ENCODE peak calls at places on chromosome 5, in four cellular contexts. E, Q, W and I are unnamed samples.
A peak's percentile ranks its signal among the peaks of the same experiment; 100 is the strongest.

GRCh38 chr5:159897786-159898393 is 18.4 kb upstream of the ADRA1B start:
- DNase-seq in E (no peak), Q (no peak), W (no peak), I (no peak)

GRCh38 chr5:142697356-142697807 is 11.5 kb upstream of the FGF1 start:
- DNase-seq in E (no peak), Q (no peak), W (no peak), I (peak; percentile 21)

GRCh38 chr5:6729400-6730310 is 16.4 kb downstream of the TENT4A start:
- DNase-seq in Q (no peak), W (no peak), E (no peak), I (no peak)

GRCh38 chr5:135208555-135209494 is 174.8 kb upstream of the PITX1 start:
- DNase-seq in W (peak; percentile 60), Q (peak; percentile 68), E (no peak), I (peak; percentile 26)

GRCh38 chr5:120818128-120818527 is 354.0 kb downstream of the PRR16 start:
- DNase-seq in Q (no peak), W (no peak), E (no peak), I (peak; percentile 10)

GRCh38 chr5:175230299-175230698 is 213.7 kb downstream of the DRD1 start:
- DNase-seq in Q (no peak), E (no peak), W (no peak), I (no peak)

GRCh38 chr5:33494476-33494875 is 53.7 kb downstream of the TARS1 start:
- DNase-seq in Q (no peak), E (no peak), W (no peak), I (no peak)

GRCh38 chr5:17127743-17128231 is 89.6 kb upstream of the BASP1 start:
- DNase-seq in E (no peak), W (peak; percentile 82), Q (no peak), I (no peak)

GRCh38 chr5:32419791-32420190 is 24.7 kb downstream of the ZFR start:
- DNase-seq in W (no peak), Q (no peak), E (no peak), I (no peak)

GRCh38 chr5:112735702-112736101 is 2.0 kb upstream of the APC start:
- DNase-seq in W (no peak), Q (no peak), E (no peak), I (no peak)

GRCh38 chr5:65262590-65263189 is 219.0 kb downstream of the ADAMTS6 start:
- DNase-seq in W (no peak), Q (no peak), E (no peak), I (no peak)
- H3K4me3 ChIP-seq in W (no peak overlapping the region), Q (no peak overlapping the region), E (no peak overlapping the region), I (no peak overlapping the region)

GRCh38 chr5:107821288-107821687 is 150.6 kb upstream of the EFNA5 start:
- DNase-seq in Q (no peak), E (no peak), W (no peak), I (no peak)
- TF ChIP-seq CTCF in Q (no peak), E (no peak), W (no peak), I (no peak)

DNA sequence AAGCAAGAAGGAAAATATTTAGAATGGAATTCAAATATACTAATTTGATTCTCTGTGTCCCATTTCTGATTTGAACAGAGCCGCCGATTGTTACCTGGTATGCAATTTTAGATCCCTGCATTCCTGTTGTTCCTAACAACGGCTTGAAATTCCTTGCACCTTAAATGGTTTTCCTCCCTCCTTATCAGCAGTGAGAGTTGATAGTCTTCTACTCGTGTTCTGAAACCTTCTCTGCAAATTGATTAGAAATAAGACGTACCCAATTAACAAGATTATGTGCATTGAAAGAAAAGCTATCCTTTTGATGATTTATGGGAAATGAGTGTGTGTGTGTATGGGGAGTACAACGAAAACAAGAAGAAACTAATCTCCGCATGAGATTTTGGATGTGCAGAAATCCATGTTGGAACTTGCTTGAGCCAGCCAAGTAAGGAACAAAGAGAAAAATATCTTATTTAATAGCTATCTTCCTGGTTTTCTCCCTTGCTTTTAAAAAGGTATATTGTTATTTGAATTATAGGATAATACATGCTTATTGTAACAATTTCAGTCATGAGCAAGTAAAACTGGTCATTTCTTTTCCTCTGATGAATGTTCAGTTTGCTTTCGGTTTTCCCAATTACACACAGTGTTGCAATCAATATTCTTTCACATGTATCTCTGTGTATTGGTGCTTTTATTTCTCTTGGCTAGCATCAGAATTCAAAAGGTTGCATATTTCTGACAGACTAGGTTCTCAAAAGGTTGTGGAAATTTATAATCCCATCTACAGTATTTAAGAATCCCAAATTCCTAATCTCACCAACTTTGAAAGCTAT is 211.1 kb upstream of the ACTBL2 start:
- DNase-seq in W (no peak), E (no peak), Q (no peak), I (no peak)
- TF ChIP-seq MAX in W (no peak), E (no peak), Q (no peak), I (no peak)

GRCh38 chr5:73374520-73375235 is 73.9 kb downstream of the FOXD1 start:
- DNase-seq in W (peak; percentile 16), E (no peak), Q (no peak), I (no peak)

GRCh38 chr5:73376618-73377170 is 71.9 kb downstream of the FOXD1 start:
- DNase-seq in W (no peak), E (no peak), Q (no peak), I (no peak)

GRCh38 chr5:73378070-73378469 is 70.5 kb downstream of the FOXD1 start:
- DNase-seq in E (no peak), Q (no peak), W (no peak), I (no peak)

GRCh38 chr5:73373814-73374510 is 74.6 kb downstream of the FOXD1 start:
- DNase-seq in E (no peak), W (no peak), Q (no peak), I (no peak)

DNA sequence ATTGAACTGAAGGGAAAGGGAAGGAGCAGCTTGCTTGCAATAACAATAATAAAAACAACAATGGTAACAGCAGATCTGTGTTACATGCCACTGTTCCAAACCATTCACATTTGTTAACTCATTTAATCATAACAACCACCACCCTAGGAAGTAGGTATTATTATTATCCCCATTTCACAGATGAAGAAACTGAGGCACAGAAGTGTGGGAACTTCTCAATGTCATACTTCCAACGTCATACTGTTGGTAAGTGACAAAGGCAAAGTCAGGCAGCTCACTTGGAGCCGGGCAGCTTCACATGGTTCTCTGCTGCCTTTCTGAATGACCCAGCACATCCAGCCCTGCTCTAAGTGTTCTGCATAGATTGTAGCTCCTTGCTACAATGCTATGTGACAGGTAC is 72.6 kb downstream of the FOXD1 start:
- DNase-seq in E (no peak), W (no peak), Q (no peak), I (no peak)
- H3K4me3 ChIP-seq in E (no peak overlapping the region), W (no peak overlapping the region), Q (no peak overlapping the region), I (no peak overlapping the region)

GRCh38 chr5:124064956-124065355 is 553.0 kb downstream of the CSNK1G3 start:
- DNase-seq in W (no peak), Q (no peak), E (no peak), I (no peak)
- TF ChIP-seq CTCF in W (no peak), Q (no peak), E (no peak), I (no peak)

GRCh38 chr5:115463985-115464384 is 80.6 kb downstream of the FEM1C start:
- DNase-seq in E (no peak), Q (no peak), W (no peak), I (no peak)
- TF ChIP-seq MAX in E (no peak), Q (no peak), W (no peak), I (no peak)

GRCh38 chr5:78405820-78406750 is 45.7 kb downstream of the SCAMP1 start:
- DNase-seq in E (peak; percentile 19), Q (no peak), W (peak; percentile 54), I (no peak)
- H3K4me3 ChIP-seq in E (peak overlapping the region; percentile 51), Q (no peak overlapping the region), W (no peak overlapping the region), I (no peak overlapping the region)